ENCODE peak calls at places on chromosomes 4 and X, in seven cellular contexts. X is NCI-H1417 treated with DMSO at 0.1 percent for 48 hours, K is IMR-90, V is posterior cingulate gyrus, R is AG08395, D is left colon, N is sciatic nerve. U is an unnamed sample.

GRCh38 chr4:174173360-174173759 is 110.1 kb downstream of the FBXO8 start:
- DNase-seq in N (no peak), K (no peak), X (no peak), R (no peak), V (no peak), D (no peak), U (no peak)

GRCh38 chr4:122652379-122652778 is 31.5 kb upstream of the IL21 start:
- DNase-seq in X (no peak), K (peak), V (no peak), N (no peak), R (peak), D (peak), U (no peak)

GRCh38 chr4:40976343-40976742 is 226.6 kb downstream of the NSUN7 start:
- DNase-seq in N (no peak), V (no peak), K (peak), D (peak), X (peak), R (peak), U (no peak)

GRCh38 chr4:60042941-60043340 is 1157.2 kb upstream of the ADGRL3 start:
- DNase-seq in V (no peak), R (no peak), X (no peak), K (no peak), D (no peak), N (no peak), U (no peak)

GRCh38 chrX:130100180-130100579 is 10.1 kb downstream of the ELF4 start:
- DNase-seq in X (no peak), V (no peak), D (peak), K (no peak), N (no peak), R (peak), U (no peak)

GRCh38 chr4:152734699-152735050 is 44.9 kb downstream of the TIGD4 start:
- DNase-seq in K (no peak), V (no peak), D (no peak), R (no peak), N (no peak), X (no peak), U (no peak)

GRCh38 chrX:69136546-69137331 is 28.5 kb downstream of the PJA1 start:
- DNase-seq in K (no peak), D (peak), V (no peak), X (no peak), N (peak), R (no peak), U (no peak)

GRCh38 chr4:113584407-113585150 is 177.0 kb downstream of the CAMK2D start:
- DNase-seq in N (no peak), X (no peak), R (peak), V (no peak), D (no peak), K (peak), U (no peak)

GRCh38 chr4:109465065-109465464 is 31.4 kb downstream of the SEC24B start:
- DNase-seq in D (no peak), K (no peak), N (no peak), X (no peak), R (peak), V (no peak), U (no peak)

GRCh38 chrX:19795289-19795688 is 92.1 kb downstream of the SH3KBP1 start:
- DNase-seq in R (no peak), X (no peak), D (no peak), K (no peak), N (no peak), V (no peak), U (no peak)

GRCh38 chrX:40563784-40564183 is 17.0 kb upstream of the ATP6AP2 start:
- DNase-seq in D (no peak), V (no peak), R (no peak), X (no peak), K (no peak), N (no peak), U (no peak)

GRCh38 chrX:97267916-97268680 is 384.4 kb downstream of the RPA4 start:
- DNase-seq in K (peak), N (no peak), R (no peak), D (no peak), X (no peak), V (no peak), U (no peak)

GRCh38 chr4:167550021-167550420 is 315.7 kb upstream of the SPOCK3 start:
- DNase-seq in R (no peak), D (no peak), X (no peak), K (no peak), V (no peak), N (no peak), U (no peak)

GRCh38 chrX:12567857-12568256 is 223.4 kb upstream of the PRPS2 start:
- DNase-seq in D (no peak), R (no peak), N (no peak), V (no peak), K (peak), X (no peak), U (no peak)

GRCh38 chr4:36278789-36279188 is 2.6 kb upstream of the DTHD1 start:
- DNase-seq in D (no peak), X (no peak), V (no peak), N (no peak), K (no peak), R (no peak), U (no peak)

GRCh38 chr4:35516102-35516501 is 728.2 kb downstream of the ARAP2 start:
- DNase-seq in N (no peak), R (no peak), X (no peak), V (no peak), K (no peak), D (no peak), U (no peak)

GRCh38 chr4:1488357-1488756 is 82.1 kb upstream of the NKX1-1 start:
- DNase-seq in K (no peak), X (no peak), R (no peak), N (no peak), V (no peak), D (no peak), U (no peak)

GRCh38 chr4:90246841-90247240 is 119.6 kb downstream of the CCSER1 start:
- DNase-seq in R (no peak), X (no peak), N (no peak), V (no peak), D (no peak), K (no peak), U (no peak)

GRCh38 chr4:150962245-150962644 is 52.8 kb downstream of the LRBA start:
- DNase-seq in K (peak), R (no peak), V (no peak), D (no peak), N (no peak), X (no peak), U (no peak)